ENCODE peak calls at places on chromosomes 5 and 9, in nine cellular contexts. One of them, this sample, is unnamed.

GRCh38 chr5:463952-464351 is 21.0 kb downstream of the EXOC3 start:
- DNase-seq in lower leg skin: peak
- DNase-seq in fibroblast of mammary gland: no peak
- DNase-seq in PC-9: no peak
- DNase-seq in RPMI7951: no peak
- DNase-seq in foreskin keratinocyte: no peak
- DNase-seq in fibroblast of pulmonary artery: no peak
- DNase-seq in heart left ventricle: no peak
- DNase-seq in NCI-H1930: no peak
- DNase-seq in this sample: no peak

GRCh38 chr9:124505006-124505900 is 1.9 kb downstream of the NR5A1 start:
- DNase-seq in foreskin keratinocyte: no peak
- DNase-seq in fibroblast of mammary gland: no peak
- DNase-seq in lower leg skin: no peak
- DNase-seq in heart left ventricle: no peak
- DNase-seq in PC-9: no peak
- DNase-seq in fibroblast of pulmonary artery: no peak
- DNase-seq in RPMI7951: no peak
- DNase-seq in NCI-H1930: no peak
- DNase-seq in this sample: no peak

GRCh38 chr9:72022846-72023245 is 37.6 kb downstream of the C9orf57 start:
- DNase-seq in fibroblast of pulmonary artery: peak
- DNase-seq in heart left ventricle: no peak
- DNase-seq in NCI-H1930: no peak
- DNase-seq in lower leg skin: no peak
- DNase-seq in foreskin keratinocyte: peak
- DNase-seq in PC-9: no peak
- DNase-seq in fibroblast of mammary gland: peak
- DNase-seq in RPMI7951: peak
- DNase-seq in this sample: peak

GRCh38 chr5:76524872-76525271 is 98.3 kb downstream of the F2RL2 start:
- DNase-seq in RPMI7951: no peak
- DNase-seq in fibroblast of mammary gland: no peak
- DNase-seq in PC-9: no peak
- DNase-seq in lower leg skin: no peak
- DNase-seq in NCI-H1930: no peak
- DNase-seq in foreskin keratinocyte: no peak
- DNase-seq in fibroblast of pulmonary artery: peak
- DNase-seq in heart left ventricle: no peak
- DNase-seq in this sample: no peak

GRCh38 chr5:851553-851952 is 767 bp upstream of the ZDHHC11 start:
- DNase-seq in foreskin keratinocyte: no peak
- DNase-seq in PC-9: no peak
- DNase-seq in NCI-H1930: no peak
- DNase-seq in RPMI7951: no peak
- DNase-seq in lower leg skin: peak
- DNase-seq in fibroblast of pulmonary artery: no peak
- DNase-seq in fibroblast of mammary gland: no peak
- DNase-seq in heart left ventricle: peak
- DNase-seq in this sample: no peak

GRCh38 chr5:60613826-60614225 is 86.1 kb downstream of the DEPDC1B start:
- DNase-seq in fibroblast of pulmonary artery: no peak
- DNase-seq in lower leg skin: no peak
- DNase-seq in fibroblast of mammary gland: no peak
- DNase-seq in foreskin keratinocyte: no peak
- DNase-seq in PC-9: no peak
- DNase-seq in NCI-H1930: no peak
- DNase-seq in RPMI7951: no peak
- DNase-seq in heart left ventricle: no peak
- DNase-seq in this sample: no peak

GRCh38 chr5:95113489-95113888 is 171.4 kb downstream of the MCTP1 start:
- DNase-seq in fibroblast of mammary gland: peak
- DNase-seq in lower leg skin: no peak
- DNase-seq in foreskin keratinocyte: no peak
- DNase-seq in NCI-H1930: no peak
- DNase-seq in PC-9: no peak
- DNase-seq in heart left ventricle: no peak
- DNase-seq in fibroblast of pulmonary artery: peak
- DNase-seq in RPMI7951: peak
- DNase-seq in this sample: no peak

GRCh38 chr5:94595281-94595680 is 23.1 kb downstream of the KIAA0825 start:
- DNase-seq in fibroblast of mammary gland: no peak
- DNase-seq in RPMI7951: no peak
- DNase-seq in NCI-H1930: no peak
- DNase-seq in foreskin keratinocyte: no peak
- DNase-seq in fibroblast of pulmonary artery: no peak
- DNase-seq in heart left ventricle: no peak
- DNase-seq in lower leg skin: no peak
- DNase-seq in PC-9: no peak
- DNase-seq in this sample: no peak

GRCh38 chr9:96015876-96016686 is 140.6 kb downstream of the ERCC6L2 start:
- DNase-seq in NCI-H1930: no peak
- DNase-seq in fibroblast of pulmonary artery: no peak
- DNase-seq in PC-9: no peak
- DNase-seq in lower leg skin: no peak
- DNase-seq in fibroblast of mammary gland: no peak
- DNase-seq in RPMI7951: no peak
- DNase-seq in foreskin keratinocyte: no peak
- DNase-seq in heart left ventricle: no peak
- DNase-seq in this sample: no peak